ENCODE peak calls at places on chromosomes 5 and 9, in ten cellular contexts. W is upper lobe of left lung, P is ovary, Y is spleen, J is stomach, V is HCT116, O is transverse colon, F is A549, Z is esophagus squamous epithelium, R is lower leg skin. E is an unnamed sample.
A peak's percentile ranks its signal among the peaks of the same experiment; 100 is the strongest.

GRCh38 chr5:124743534-124744169 is 2.8 kb downstream of the ZNF608 start:
- DNase-seq in W (peak; percentile 80), P (no peak), Y (no peak), J (no peak), V (no peak), O (peak; percentile 59), F (no peak), Z (no peak), R (no peak), E (no peak)

GRCh38 chr5:10018670-10019069 is 231.0 kb downstream of the ATPSCKMT start:
- DNase-seq in W (no peak), P (no peak), Y (no peak), J (no peak), V (no peak), O (no peak), F (peak; percentile 36), Z (no peak), R (no peak), E (no peak)

GRCh38 chr5:39578887-39579497 is 154.2 kb upstream of the DAB2 start:
- DNase-seq in W (no peak), P (no peak), Y (no peak), J (no peak), V (peak; percentile 18), O (no peak), F (no peak), Z (no peak), R (no peak), E (peak; percentile 3)

GRCh38 chr9:6405371-6405770 is 7.6 kb upstream of the UHRF2 start:
- DNase-seq in W (no peak), P (no peak), Y (no peak), J (no peak), V (no peak), O (no peak), F (no peak), Z (no peak), R (no peak), E (no peak)

GRCh38 chr5:82882316-82882715 is 194.9 kb downstream of the TMEM167A start:
- DNase-seq in W (no peak), P (no peak), Y (no peak), J (no peak), V (no peak), O (no peak), F (no peak), Z (no peak), R (no peak), E (no peak)

GRCh38 chr5:17222679-17223078 is 5.2 kb downstream of the BASP1 start:
- DNase-seq in W (no peak), P (no peak), Y (no peak), J (no peak), V (no peak), O (no peak), F (no peak), Z (no peak), R (no peak), E (no peak)

GRCh38 chr9:126534431-126535186 is 79.1 kb upstream of the LMX1B start:
- DNase-seq in W (no peak), P (peak; percentile 3), Y (peak; percentile 77), J (no peak), V (no peak), O (no peak), F (no peak), Z (no peak), R (no peak), E (no peak)

GRCh38 chr5:173534664-173535063 is 81.8 kb downstream of the BOD1 start:
- DNase-seq in W (no peak), P (no peak), Y (no peak), J (no peak), V (no peak), O (no peak), F (no peak), Z (no peak), R (peak; percentile 55), E (no peak)

GRCh38 chr9:110935829-110936228 is 102.4 kb downstream of the LPAR1 start:
- DNase-seq in W (no peak), P (no peak), Y (no peak), J (no peak), V (no peak), O (no peak), F (no peak), Z (no peak), R (no peak), E (no peak)

GRCh38 chr9:124350485-124351263 is 64.6 kb downstream of the PSMB7 start:
- DNase-seq in W (no peak), P (peak; percentile 30), Y (peak; percentile 44), J (no peak), V (no peak), O (no peak), F (no peak), Z (no peak), R (no peak), E (no peak)

GRCh38 chr9:16985559-16986348 is 115.3 kb upstream of the BNC2 start:
- DNase-seq in W (no peak), P (no peak), Y (no peak), J (no peak), V (no peak), O (peak; percentile 14), F (no peak), Z (no peak), R (no peak), E (no peak)

GRCh38 chr9:125815568-125815967 is 68.4 kb downstream of the PBX3 start:
- DNase-seq in W (no peak), P (no peak), Y (no peak), J (no peak), V (peak; percentile 51), O (no peak), F (no peak), Z (no peak), R (no peak), E (no peak)

GRCh38 chr5:45750574-45750973 is 54.4 kb upstream of the HCN1 start:
- DNase-seq in W (no peak), P (no peak), Y (no peak), J (no peak), V (no peak), O (no peak), F (no peak), Z (no peak), R (no peak), E (no peak)

GRCh38 chr5:144167998-144168397 is 2.5 kb downstream of the YIPF5 start:
- DNase-seq in W (no peak), P (no peak), Y (no peak), J (no peak), V (no peak), O (no peak), F (no peak), Z (no peak), R (no peak), E (no peak)

GRCh38 chr5:144169904-144170275 is 569 bp downstream of the YIPF5 start:
- DNase-seq in W (no peak), P (no peak), Y (no peak), J (no peak), V (no peak), O (no peak), F (no peak), Z (no peak), R (no peak), E (no peak)

GRCh38 chr5:144166696-144167095 is 3.8 kb downstream of the YIPF5 start:
- DNase-seq in W (no peak), P (no peak), Y (no peak), J (no peak), V (no peak), O (no peak), F (no peak), Z (no peak), R (no peak), E (no peak)

GRCh38 chr5:144170276-144171024 is at the start of the genes KCTD16 and YIPF5:
- DNase-seq in W (peak; percentile 97), P (peak; percentile 96), Y (peak; percentile 99), J (peak; percentile 97), V (peak; percentile 92), O (peak; percentile 98), F (peak; percentile 89), Z (peak; percentile 61), R (peak; percentile 95), E (peak; percentile 97)
- TF ChIP-seq POLR2A in W (peak; percentile 71), P (peak; percentile 13), Y (no peak), J (no peak), V (peak; percentile 84), O (peak; percentile 83), F (peak; percentile 44), Z (peak; percentile 63), R (no peak), E (peak; percentile 83)

GRCh38 chr5:141636413-141637265 is at the start of the genes HDAC3 and RELL2:
- DNase-seq in W (peak; percentile 97), P (peak; percentile 97), Y (peak; percentile 99), J (peak; percentile 96), V (peak; percentile 68), O (peak; percentile 97), F (peak; percentile 93), Z (peak; percentile 66), R (peak; percentile 90), E (peak; percentile 96)
- TF ChIP-seq POLR2A in W (peak; percentile 97), P (peak; percentile 84), Y (peak; percentile 81), J (peak; percentile 6), V (peak; percentile 67), O (peak; percentile 63), F (peak; percentile 94), Z (peak; percentile 96), R (no peak), E (peak; percentile 90)

DNA sequence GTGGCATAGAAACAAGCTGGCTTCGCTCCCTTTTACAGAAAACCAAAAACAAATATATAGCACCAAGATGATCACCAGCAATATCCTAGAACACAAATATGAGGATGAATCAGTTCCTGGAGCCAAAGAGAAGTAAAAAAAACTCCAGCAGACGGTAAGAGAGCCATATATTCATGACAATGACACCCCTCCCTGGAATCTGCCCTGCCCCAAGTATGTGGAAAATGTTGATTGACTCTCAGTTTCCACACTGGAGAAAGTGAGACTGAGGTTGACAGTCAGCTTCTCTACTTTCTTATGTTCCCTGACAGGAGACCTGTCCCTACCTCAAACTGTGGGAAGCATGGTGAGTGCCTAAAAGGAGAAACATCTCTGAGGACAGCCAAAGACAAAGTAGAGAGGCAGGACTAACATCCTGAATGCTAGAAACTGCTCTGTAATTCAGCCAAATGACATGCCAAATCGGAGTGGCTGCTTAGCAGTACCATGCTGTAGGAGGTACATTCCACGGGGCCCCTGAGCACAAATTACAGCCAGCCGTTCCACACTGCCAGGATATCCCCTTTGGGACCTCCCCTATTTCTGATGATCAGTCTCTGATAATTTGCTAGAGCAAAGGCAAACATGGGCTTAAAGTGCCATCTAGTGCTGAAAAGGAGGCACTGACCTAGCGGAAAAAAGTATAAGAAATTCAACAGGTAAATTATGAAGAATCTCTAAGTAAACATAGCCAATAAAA is 424.0 kb upstream of the RGMB start:
- DNase-seq in W (no peak), P (no peak), Y (no peak), J (no peak), V (peak; percentile 8), O (no peak), F (no peak), Z (no peak), R (no peak), E (peak; percentile 16)
- TF ChIP-seq POLR2A in W (no peak), P (no peak), Y (no peak), J (no peak), V (no peak), O (no peak), F (no peak), Z (no peak), R (no peak), E (no peak)

DNA sequence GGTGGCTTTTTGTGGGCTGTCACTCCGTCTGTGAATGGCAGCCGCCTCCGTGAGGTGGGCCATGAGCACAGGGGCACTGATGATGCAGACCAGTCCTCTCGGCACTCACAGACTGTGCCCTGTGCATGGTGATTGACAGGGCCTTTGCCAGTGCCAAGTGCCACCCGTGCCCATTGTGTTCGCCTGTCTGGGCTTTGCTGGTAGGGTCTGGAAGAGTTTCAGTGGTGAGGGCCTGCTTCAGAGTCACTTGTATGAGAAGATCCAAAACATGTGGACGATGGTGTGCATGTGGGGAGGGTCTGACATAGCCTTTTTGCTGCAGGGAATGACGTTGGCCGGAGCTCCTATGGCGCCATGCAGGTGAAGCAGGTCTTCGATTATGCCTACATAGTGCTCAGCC is 34.9 kb downstream of the TENT4A start:
- DNase-seq in W (no peak), P (no peak), Y (peak; percentile 37), J (no peak), V (no peak), O (peak; percentile 2), F (no peak), Z (no peak), R (no peak), E (no peak)
- TF ChIP-seq POLR2A in W (no peak), P (no peak), Y (no peak), J (no peak), V (no peak), O (no peak), F (no peak), Z (no peak), R (no peak), E (no peak)

E was measured in erythroblast.